ENCODE peak calls at places on chromosomes 12 and 14, in nine cellular contexts. B is neural progenitor cell; M is IMR-90; F is Calu3; L is heart right ventricle; G is body of pancreas; R is mucosa of descending colon; O is activated CD8-positive, alpha-beta T cell treated with anti-CD3 and anti-CD28 coated beads for 36 hours; P is cardiac muscle cell. Y is an unnamed sample.

GRCh38 chr12:1218369-1218768 is 227.3 kb downstream of the ERC1 start:
- DNase-seq in B (no peak), M (no peak), F (no peak), L (no peak), G (no peak), R (no peak), O (no peak), P (no peak), Y (no peak)

GRCh38 chr12:63995512-63995911 is 151.0 kb downstream of the SRGAP1 start:
- DNase-seq in B (no peak), M (no peak), F (no peak), L (no peak), G (no peak), R (no peak), O (no peak), P (no peak), Y (no peak)

GRCh38 chr12:13463189-13463588 is 266.7 kb downstream of the EMP1 start:
- DNase-seq in B (no peak), M (no peak), F (no peak), L (no peak), G (no peak), R (no peak), O (no peak), P (no peak), Y (no peak)

GRCh38 chr14:59186316-59186715 is 2.2 kb upstream of the DAAM1 start:
- DNase-seq in B (no peak), M (no peak), F (no peak), L (no peak), G (no peak), R (no peak), O (no peak), P (no peak), Y (no peak)

GRCh38 chr12:110421701-110422100 is 18.2 kb upstream of the ANAPC7 start:
- DNase-seq in B (no peak), M (no peak), F (no peak), L (no peak), G (no peak), R (no peak), O (no peak), P (no peak), Y (no peak)

GRCh38 chr12:94175763-94176660 is 27.6 kb downstream of the PLXNC1 start:
- DNase-seq in B (no peak), M (peak), F (no peak), L (no peak), G (no peak), R (no peak), O (no peak), P (peak), Y (no peak)

GRCh38 chr12:89073027-89073398 is 279.3 kb downstream of the DUSP6 start:
- DNase-seq in B (no peak), M (peak), F (peak), L (no peak), G (peak), R (no peak), O (no peak), P (peak), Y (no peak)

GRCh38 chr12:108457006-108457733 is 57.9 kb upstream of the FICD start:
- DNase-seq in B (peak), M (peak), F (peak), L (peak), G (no peak), R (no peak), O (peak), P (peak), Y (no peak)

GRCh38 chr12:65953621-65954020 is 129.3 kb downstream of the HMGA2 start:
- DNase-seq in B (no peak), M (peak), F (no peak), L (no peak), G (no peak), R (no peak), O (no peak), P (peak), Y (no peak)

GRCh38 chr12:52461693-52462092 is 9.7 kb upstream of the KRT6B start:
- DNase-seq in B (no peak), M (no peak), F (no peak), L (no peak), G (no peak), R (no peak), O (no peak), P (no peak), Y (no peak)

GRCh38 chr14:48341069-48341468 is 665.7 kb upstream of the MDGA2 start:
- DNase-seq in B (no peak), M (no peak), F (no peak), L (no peak), G (no peak), R (no peak), O (no peak), P (no peak), Y (no peak)

GRCh38 chr14:103545915-103546650 is 16.4 kb downstream of the BAG5 start:
- DNase-seq in B (no peak), M (no peak), F (no peak), L (no peak), G (no peak), R (peak), O (no peak), P (no peak), Y (peak)

GRCh38 chr12:78275886-78276285 is 445.2 kb downstream of the NAV3 start:
- DNase-seq in B (no peak), M (no peak), F (no peak), L (no peak), G (no peak), R (no peak), O (no peak), P (no peak), Y (no peak)

GRCh38 chr12:111268738-111269572 is 99.9 kb downstream of the PHETA1 start:
- DNase-seq in B (no peak), M (no peak), F (peak), L (no peak), G (no peak), R (no peak), O (peak), P (no peak), Y (no peak)

GRCh38 chr12:42459336-42459847 is 130.2 kb downstream of the PRICKLE1 start:
- DNase-seq in B (no peak), M (no peak), F (no peak), L (no peak), G (no peak), R (no peak), O (no peak), P (no peak), Y (no peak)

GRCh38 chr12:71461787-71462328 is 22.3 kb downstream of the LGR5 start:
- DNase-seq in B (no peak), M (no peak), F (no peak), L (no peak), G (no peak), R (no peak), O (no peak), P (no peak), Y (no peak)

GRCh38 chr12:52389313-52390207 is 4.1 kb upstream of the KRT84 start:
- DNase-seq in B (no peak), M (no peak), F (no peak), L (no peak), G (no peak), R (no peak), O (no peak), P (peak), Y (no peak)

GRCh38 chr12:127233016-127233415 is 1034.0 kb upstream of the TMEM132C start:
- DNase-seq in B (no peak), M (no peak), F (no peak), L (no peak), G (no peak), R (no peak), O (no peak), P (no peak), Y (no peak)

GRCh38 chr12:45216297-45216982 is 545 bp downstream of the ANO6 start:
- DNase-seq in B (peak), M (peak), F (peak), L (peak), G (peak), R (peak), O (peak), P (peak), Y (no peak)

GRCh38 chr14:78083837-78084236 is 86.3 kb upstream of the NRXN3 start:
- DNase-seq in B (no peak), M (no peak), F (no peak), L (no peak), G (no peak), R (no peak), O (no peak), P (no peak), Y (no peak)
- TF ChIP-seq CTCF in B (no peak), M (no peak), F (no peak), L (no peak), G (no peak), R (no peak), O (no peak), P (no peak), Y (no peak)

GRCh38 chr12:51378749-51379148 is 12.5 kb downstream of the GALNT6 start:
- DNase-seq in B (no peak), M (no peak), F (no peak), L (no peak), G (no peak), R (no peak), O (no peak), P (no peak), Y (no peak)

GRCh38 chr12:51374856-51375255 is 16.4 kb downstream of the GALNT6 start:
- DNase-seq in B (no peak), M (no peak), F (no peak), L (no peak), G (no peak), R (no peak), O (no peak), P (no peak), Y (no peak)

GRCh38 chr12:51379571-51379970 is 11.6 kb downstream of the GALNT6 start:
- DNase-seq in B (no peak), M (no peak), F (no peak), L (no peak), G (no peak), R (no peak), O (no peak), P (no peak), Y (no peak)

GRCh38 chr12:51374346-51374745 is 16.9 kb downstream of the GALNT6 start:
- DNase-seq in B (no peak), M (no peak), F (no peak), L (no peak), G (no peak), R (no peak), O (no peak), P (peak), Y (no peak)

DNA sequence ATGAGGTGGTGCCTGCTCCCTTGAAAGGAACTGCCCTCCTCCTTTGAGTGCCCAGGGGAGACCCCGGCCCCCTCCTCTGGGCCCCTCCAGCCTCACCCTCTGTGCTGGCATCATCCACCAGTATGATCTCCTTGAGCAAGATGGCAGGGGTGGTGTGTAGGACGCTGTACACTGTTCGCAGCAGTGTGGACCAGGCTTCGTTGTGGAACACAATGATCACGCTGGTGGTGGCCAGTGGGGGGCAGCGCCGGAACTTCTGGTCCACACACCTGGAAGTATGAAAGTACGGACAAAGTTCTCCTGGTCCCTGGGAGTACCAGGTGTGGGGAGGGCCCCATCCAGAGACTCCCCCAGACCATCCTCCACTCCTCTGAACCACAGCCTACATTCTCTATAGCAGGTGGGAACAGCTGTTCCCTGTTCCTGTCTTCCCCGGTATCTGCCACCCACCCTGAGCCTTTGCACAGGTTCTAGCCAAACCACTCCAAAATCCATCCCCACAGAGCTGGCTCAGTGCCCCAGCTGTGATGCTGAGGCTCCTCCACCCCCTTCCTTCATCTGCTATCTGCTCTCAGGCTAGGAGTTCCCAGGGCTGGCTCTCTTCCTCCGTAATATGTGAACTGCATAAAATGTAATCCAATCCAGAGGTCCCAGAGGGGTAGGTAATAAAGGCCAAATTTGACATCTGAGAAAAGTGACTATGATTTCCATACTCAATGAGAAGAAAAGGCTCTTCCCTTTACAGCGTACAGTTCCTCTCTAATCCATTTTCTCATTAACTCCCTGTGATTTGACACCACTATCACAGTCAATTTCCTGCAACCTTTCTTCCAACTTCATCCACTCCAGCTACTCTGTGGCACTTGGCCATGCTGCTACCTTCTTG is 13.9 kb downstream of the GALNT6 start:
- DNase-seq in B (no peak), M (no peak), F (no peak), L (no peak), G (no peak), R (no peak), O (no peak), P (peak), Y (no peak)
- TF ChIP-seq CTCF in B (no peak), M (no peak), F (no peak), L (no peak), G (no peak), R (no peak), O (no peak), P (no peak), Y (no peak)

DNA sequence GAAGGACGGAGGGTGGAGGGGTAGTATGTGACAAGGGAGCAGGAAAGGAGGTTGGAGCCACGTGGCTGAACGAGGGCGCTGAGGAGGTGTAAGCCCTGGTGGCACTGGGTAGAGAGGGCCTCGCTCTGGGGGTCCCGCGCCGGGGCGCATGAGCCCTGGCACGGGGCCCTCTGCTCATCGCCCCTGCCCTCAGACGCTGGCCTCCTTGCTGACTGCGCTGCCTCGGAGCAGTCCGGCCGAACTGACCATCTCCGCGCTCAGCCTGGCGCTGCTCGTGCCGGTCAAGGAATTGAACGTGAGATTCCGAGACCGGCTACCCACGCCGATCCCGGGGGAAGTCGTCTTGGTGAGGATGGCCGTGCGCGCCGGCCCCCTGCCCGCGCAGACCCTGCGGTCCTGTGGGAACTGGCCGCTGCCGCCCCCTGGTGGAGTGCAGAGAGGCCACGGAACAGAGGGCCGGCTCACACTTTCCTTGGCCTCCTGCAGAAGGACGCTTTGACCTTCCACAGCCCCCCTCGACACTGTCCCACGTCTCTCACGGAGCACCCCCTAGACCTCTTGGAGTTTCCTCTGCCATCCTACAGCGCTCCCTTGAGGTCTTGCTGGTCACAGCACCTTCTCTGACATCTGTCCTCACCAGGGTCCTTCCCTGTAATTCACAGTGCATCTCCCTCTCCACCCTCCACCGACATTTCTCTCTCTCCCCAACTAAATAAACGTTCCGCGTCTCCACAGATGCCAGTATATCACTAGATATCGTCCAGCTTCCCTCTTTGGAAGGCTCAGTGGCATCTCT is 10.5 kb downstream of the ARHGEF25 start:
- DNase-seq in B (peak), M (peak), F (peak), L (peak), G (peak), R (peak), O (peak), P (peak), Y (no peak)
- TF ChIP-seq CTCF in B (peak), M (peak), F (peak), L (peak), G (peak), R (peak), O (peak), P (peak), Y (peak)

DNA sequence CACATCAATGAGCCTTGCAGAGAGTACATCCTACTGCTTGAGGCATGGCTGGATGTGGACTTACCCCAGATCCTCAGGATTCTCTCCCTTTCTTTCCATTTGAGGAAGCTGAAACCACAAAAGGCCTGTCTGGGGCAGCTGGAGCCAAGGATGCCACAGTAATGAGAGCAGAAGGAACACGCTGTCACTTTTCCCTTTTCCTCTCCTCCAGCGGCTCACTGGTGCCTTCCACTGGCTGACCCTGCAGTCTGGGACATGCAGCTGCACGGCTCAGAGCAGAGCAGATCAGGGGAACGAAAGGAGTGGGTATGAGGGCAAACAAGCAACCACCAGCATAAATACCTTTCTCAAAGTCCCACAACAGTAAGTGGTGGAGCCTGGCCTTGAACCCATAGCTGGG is 78.2 kb downstream of the GAS2L3 start:
- DNase-seq in B (peak), M (no peak), F (no peak), L (no peak), G (no peak), R (no peak), O (no peak), P (no peak), Y (no peak)
- TF ChIP-seq CTCF in B (peak), M (no peak), F (no peak), L (no peak), G (no peak), R (no peak), O (no peak), P (no peak), Y (no peak)

DNA sequence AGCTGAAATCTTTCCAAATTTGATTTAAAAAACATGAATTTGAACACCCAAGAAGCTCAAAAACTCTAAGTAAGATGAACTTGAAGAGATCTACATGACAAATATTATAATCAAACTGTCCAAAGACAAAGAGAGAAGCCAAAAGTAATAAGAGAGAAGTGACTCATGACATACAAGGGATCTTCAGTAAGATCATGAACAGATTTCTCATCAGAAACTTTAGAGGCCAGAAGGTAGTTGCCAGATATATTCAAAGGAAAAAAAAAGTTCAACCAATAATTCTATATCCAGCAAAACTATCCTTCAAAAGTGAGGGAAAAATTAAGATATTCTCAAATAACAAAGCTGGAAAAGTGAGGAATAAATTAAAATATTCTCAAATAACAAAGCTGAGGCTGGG is 35.1 kb upstream of the MMP19 start:
- DNase-seq in B (no peak), M (no peak), F (no peak), L (no peak), G (no peak), R (no peak), O (no peak), P (no peak), Y (no peak)
- TF ChIP-seq CTCF in B (no peak), M (no peak), F (no peak), L (no peak), G (no peak), R (no peak), O (no peak), P (no peak), Y (no peak)

GRCh38 chr12:132067182-132067581 is 76.9 kb downstream of the DDX51 start:
- DNase-seq in B (no peak), M (peak), F (no peak), L (no peak), G (no peak), R (no peak), O (no peak), P (no peak), Y (no peak)

GRCh38 chr12:132065609-132066344 is 78.3 kb downstream of the DDX51 start:
- DNase-seq in B (no peak), M (no peak), F (no peak), L (no peak), G (no peak), R (no peak), O (no peak), P (no peak), Y (no peak)

GRCh38 chr12:132068250-132068649 is 75.9 kb downstream of the DDX51 start:
- DNase-seq in B (no peak), M (no peak), F (no peak), L (no peak), G (no peak), R (no peak), O (no peak), P (no peak), Y (no peak)

GRCh38 chr12:132066345-132066685 is 77.8 kb downstream of the DDX51 start:
- DNase-seq in B (no peak), M (no peak), F (no peak), L (no peak), G (no peak), R (no peak), O (peak), P (no peak), Y (no peak)

DNA sequence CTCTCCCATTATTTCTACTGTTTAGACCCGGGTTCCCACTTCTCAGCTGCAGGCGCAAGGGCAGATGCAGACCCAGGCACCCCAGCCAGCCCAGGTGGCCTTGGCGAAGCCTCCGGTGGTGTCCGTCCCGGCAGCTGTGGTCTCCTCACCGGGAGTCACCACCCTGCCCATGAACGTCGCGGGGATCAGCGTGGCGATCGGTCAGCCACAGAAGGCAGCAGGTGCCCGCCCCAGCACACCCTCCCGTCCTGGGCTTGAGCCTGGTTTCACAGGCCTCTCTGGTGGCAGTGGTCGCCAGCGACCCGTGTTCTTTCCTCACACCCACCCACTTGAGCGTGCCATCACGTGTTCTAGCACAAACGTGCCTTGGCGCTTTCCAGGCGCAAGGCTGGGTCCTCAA is 77.4 kb downstream of the DDX51 start:
- DNase-seq in B (no peak), M (no peak), F (no peak), L (no peak), G (no peak), R (no peak), O (no peak), P (no peak), Y (no peak)
- TF ChIP-seq CTCF in B (no peak), M (no peak), F (no peak), L (no peak), G (no peak), R (no peak), O (no peak), P (no peak), Y (no peak)

GRCh38 chr14:37116933-37117844 is 55.2 kb downstream of the SLC25A21 start:
- DNase-seq in B (no peak), M (peak), F (no peak), L (no peak), G (no peak), R (no peak), O (no peak), P (no peak), Y (no peak)
- TF ChIP-seq CTCF in B (no peak), M (peak), F (peak), L (no peak), G (peak), R (no peak), O (no peak), P (no peak), Y (peak)

GRCh38 chr14:76484355-76484754 is 108.4 kb downstream of the ESRRB start:
- DNase-seq in B (no peak), M (no peak), F (no peak), L (no peak), G (no peak), R (no peak), O (no peak), P (no peak), Y (no peak)
- TF ChIP-seq CTCF in B (peak), M (no peak), F (no peak), L (no peak), G (no peak), R (no peak), O (no peak), P (no peak), Y (no peak)

GRCh38 chr14:66662374-66662773 is 154.4 kb downstream of the GPHN start:
- DNase-seq in B (peak), M (no peak), F (peak), L (no peak), G (no peak), R (no peak), O (no peak), P (peak), Y (no peak)
- TF ChIP-seq CTCF in B (peak), M (peak), F (peak), L (peak), G (peak), R (no peak), O (peak), P (peak), Y (peak)

Y was measured in chondrocyte.